ENCODE peak calls at places on chromosomes 6 and 20, in nine cellular contexts. G is right atrium auricular region, I is fibroblast of the aortic adventitia, Z is colonic mucosa, H is heart left ventricle, T is RWPE1, P is AG04450, L is neural crest cell, K is fibroblast of pulmonary artery. R is an unnamed sample.

GRCh38 chr20:38790210-38791053 is 15.1 kb upstream of the PPP1R16B start:
- DNase-seq in T (peak; percentile 96), G (no peak), L (peak; percentile 34), Z (no peak), H (no peak), I (peak; percentile 55), K (peak; percentile 67), P (no peak), R (no peak)

GRCh38 chr6:75748743-75749538 is at the start of gene MYO6:
- DNase-seq in Z (peak; percentile 83), I (peak; percentile 56), G (peak; percentile 64), P (no peak), H (peak; percentile 84), T (peak; percentile 51), K (peak; percentile 55), L (peak; percentile 59), R (no peak)

GRCh38 chr20:59123011-59123676 is 40.5 kb upstream of the ZNF831 start:
- DNase-seq in H (no peak), L (no peak), T (no peak), G (no peak), P (no peak), Z (no peak), I (no peak), K (no peak), R (no peak)

GRCh38 chr6:164216368-164216767 is 801.9 kb downstream of the QKI start:
- DNase-seq in G (no peak), Z (no peak), I (no peak), T (no peak), K (no peak), L (no peak), H (no peak), P (no peak), R (no peak)

GRCh38 chr6:72787521-72788031 is 165.7 kb downstream of the KCNQ5 start:
- DNase-seq in I (peak; percentile 92), H (no peak), G (no peak), L (no peak), K (peak; percentile 86), P (peak; percentile 32), Z (no peak), T (peak; percentile 89), R (no peak)

GRCh38 chr6:110596354-110596753 is 119.9 kb upstream of the SLC22A16 start:
- DNase-seq in Z (no peak), P (no peak), K (no peak), T (no peak), I (no peak), L (no peak), G (no peak), H (no peak), R (peak; percentile 19)

GRCh38 chr6:107244742-107245470 is 129.6 kb upstream of the BEND3 start:
- DNase-seq in L (no peak), T (no peak), H (no peak), G (no peak), K (no peak), P (no peak), Z (no peak), I (no peak), R (no peak)

GRCh38 chr6:12324096-12324495 is 33.9 kb downstream of the EDN1 start:
- DNase-seq in K (peak; percentile 81), Z (peak; percentile 73), P (no peak), I (peak; percentile 51), H (no peak), T (peak; percentile 89), G (no peak), L (no peak), R (peak; percentile 95)

GRCh38 chr6:30749554-30750378 is 5.4 kb upstream of the IER3 start:
- DNase-seq in I (no peak), G (no peak), K (no peak), T (no peak), P (no peak), H (no peak), Z (peak; percentile 85), L (no peak), R (no peak)

GRCh38 chr6:166751051-166751595 is 124.1 kb upstream of the RPS6KA2 start:
- DNase-seq in I (no peak), Z (no peak), T (no peak), G (no peak), K (no peak), H (no peak), P (no peak), L (no peak), R (no peak)

GRCh38 chr6:139521338-139521737 is 146.9 kb upstream of the CITED2 start:
- DNase-seq in H (no peak), Z (no peak), G (no peak), K (no peak), T (no peak), I (no peak), L (no peak), P (no peak), R (no peak)

GRCh38 chr20:44089987-44090674 is 96.9 kb downstream of the JPH2 start:
- DNase-seq in G (no peak), T (peak; percentile 96), L (peak; percentile 28), Z (peak; percentile 41), H (no peak), P (no peak), K (peak; percentile 71), I (peak; percentile 61), R (peak; percentile 55)

GRCh38 chr20:44095831-44096230 is 91.2 kb downstream of the JPH2 start:
- DNase-seq in I (no peak), T (no peak), K (no peak), L (no peak), Z (no peak), H (no peak), P (no peak), G (no peak), R (no peak)

GRCh38 chr20:44091026-44091425 is 96.0 kb downstream of the JPH2 start:
- DNase-seq in G (no peak), K (no peak), L (no peak), Z (no peak), T (no peak), H (no peak), P (no peak), I (peak; percentile 20), R (no peak)

GRCh38 chr20:44092551-44093248 is 94.3 kb downstream of the JPH2 start:
- DNase-seq in G (no peak), P (no peak), Z (peak; percentile 53), T (no peak), I (peak; percentile 69), H (no peak), L (peak; percentile 34), K (peak; percentile 76), R (peak; percentile 64)

DNA sequence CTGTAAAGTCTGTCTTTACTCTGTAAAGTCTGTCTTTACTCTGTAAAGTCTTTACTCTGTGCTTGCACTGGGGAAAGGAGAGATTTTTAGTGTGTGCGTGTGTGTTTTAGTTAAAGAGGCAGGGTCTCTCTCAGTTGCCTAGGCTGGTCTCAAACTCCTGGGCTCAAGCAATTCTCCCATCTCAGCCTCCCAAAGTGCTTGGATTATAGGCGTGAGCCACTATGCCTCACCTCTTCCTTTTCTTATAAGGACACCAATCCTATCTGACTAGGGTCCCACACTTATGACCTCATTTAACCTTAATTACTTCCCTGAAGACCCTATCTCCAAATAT is 93.8 kb downstream of the JPH2 start:
- DNase-seq in T (no peak), K (no peak), P (no peak), Z (no peak), G (no peak), H (no peak), L (no peak), I (no peak), R (no peak)
- TF ChIP-seq CTCF in T (peak; percentile 13), K (no peak), P (no peak), Z (no peak), G (no peak), H (no peak), L (peak; percentile 6), I (no peak), R (no peak)

GRCh38 chr6:41724638-41725501 is 10.5 kb downstream of the TFEB start:
- DNase-seq in P (no peak), T (no peak), G (no peak), K (no peak), H (no peak), I (no peak), L (no peak), Z (no peak), R (no peak)
- TF ChIP-seq CTCF in P (no peak), T (no peak), G (no peak), K (no peak), H (no peak), I (peak; percentile 4), L (no peak), Z (no peak), R (no peak)

DNA sequence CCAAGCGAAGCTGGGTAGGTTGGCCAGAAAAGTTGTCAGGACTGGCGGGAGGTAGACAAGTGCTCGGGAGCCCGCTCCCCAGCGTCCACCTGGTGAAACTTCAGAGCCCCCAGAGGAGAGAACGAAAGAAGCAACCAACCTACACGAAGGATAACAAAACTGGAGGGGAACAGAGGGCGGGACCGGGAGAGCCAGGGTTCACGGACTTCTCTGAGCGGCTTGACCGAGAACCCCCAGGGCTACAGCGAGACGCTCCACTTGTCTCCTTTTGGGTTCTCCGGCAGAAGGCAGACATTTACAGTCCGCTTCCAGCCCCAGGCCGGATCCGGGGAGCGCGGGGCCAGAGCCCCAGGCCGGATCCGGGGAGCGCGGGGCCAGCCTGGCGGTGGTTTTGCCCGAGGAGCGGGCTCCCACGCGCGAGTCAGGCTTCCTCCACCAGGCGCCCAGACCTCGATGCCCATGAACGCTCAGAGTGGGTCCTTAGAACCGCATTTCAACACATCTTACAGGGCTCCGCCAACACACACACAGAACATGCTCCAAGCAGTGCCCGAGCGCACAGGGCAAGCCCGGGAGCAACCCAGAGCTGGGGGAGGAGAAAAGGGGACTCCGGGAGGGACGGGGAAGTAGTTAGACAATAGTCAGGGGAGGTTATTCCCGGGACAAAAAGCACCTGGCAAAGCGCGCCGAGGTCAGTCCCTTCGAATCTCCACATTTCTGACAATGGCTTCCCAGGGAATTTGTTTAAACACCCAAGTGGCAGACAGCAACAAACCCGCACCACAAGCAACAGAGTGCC is 1.1 kb downstream of the PTPRK start:
- DNase-seq in T (peak; percentile 39), P (no peak), L (peak; percentile 30), I (peak; percentile 54), K (peak; percentile 56), H (peak; percentile 45), G (peak; percentile 63), Z (peak; percentile 66), R (no peak)
- TF ChIP-seq CTCF in T (peak; percentile 65), P (peak; percentile 22), L (peak; percentile 30), I (peak; percentile 39), K (peak; percentile 25), H (peak; percentile 27), G (no peak), Z (no peak), R (no peak)

GRCh38 chr20:12012241-12013222 is 94.8 kb downstream of the BTBD3 start:
- DNase-seq in Z (peak; percentile 66), P (peak; percentile 11), K (peak; percentile 74), I (peak; percentile 57), G (no peak), T (peak; percentile 64), L (peak; percentile 8), H (no peak), R (peak; percentile 31)
- TF ChIP-seq CTCF in Z (peak; percentile 91), P (peak; percentile 96), K (no peak), I (peak; percentile 96), G (peak; percentile 54), T (peak; percentile 66), L (peak; percentile 67), H (peak; percentile 91), R (peak; percentile 100)

R was measured in LNCaP clone FGC.